ENCODE peak calls at places on chromosomes 7 and 10, in four cellular contexts. J is breast epithelium, B is astrocyte of the spinal cord, C is AG04449. F is an unnamed sample.

GRCh38 chr7:128459394-128459878 is 3.8 kb downstream of the HILPDA start:
- DNase-seq in J (peak; percentile 63), B (peak; percentile 76), C (no peak), F (peak; percentile 78)

GRCh38 chr7:6422926-6423632 is 24.7 kb downstream of the DAGLB start:
- DNase-seq in J (no peak), B (no peak), C (no peak), F (no peak)

GRCh38 chr7:317643-318405 is 27.9 kb downstream of the FOXL3 start:
- DNase-seq in J (no peak), B (no peak), C (no peak), F (no peak)

GRCh38 chr7:105800442-105800841 is 76.0 kb downstream of the ATXN7L1 start:
- DNase-seq in J (no peak), B (peak; percentile 45), C (no peak), F (no peak)

GRCh38 chr7:92633211-92633906 is 43.2 kb upstream of the FAM133B start:
- DNase-seq in J (no peak), B (peak; percentile 97), C (peak; percentile 41), F (peak; percentile 69)

GRCh38 chr7:136869991-136870798 is 1.7 kb downstream of the CHRM2 start:
- DNase-seq in J (no peak), B (peak; percentile 30), C (no peak), F (no peak)

GRCh38 chr10:110485541-110485940 is 12.2 kb upstream of the DUSP5 start:
- DNase-seq in J (no peak), B (no peak), C (no peak), F (no peak)

GRCh38 chr7:143205560-143206293 is 16.1 kb upstream of the TAS2R40 start:
- DNase-seq in J (peak; percentile 30), B (no peak), C (no peak), F (peak; percentile 91)

GRCh38 chr10:24209421-24209770 is 458 bp downstream of the KIAA1217 start:
- DNase-seq in J (no peak), B (no peak), C (no peak), F (no peak)

GRCh38 chr10:115657161-115657850 is 564.1 kb downstream of the ATRNL1 start:
- DNase-seq in J (no peak), B (peak; percentile 49), C (no peak), F (no peak)

GRCh38 chr10:86260564-86260963 is 106.0 kb downstream of the GRID1 start:
- DNase-seq in J (peak; percentile 5), B (no peak), C (no peak), F (no peak)

GRCh38 chr7:153457796-153458195 is 594.4 kb upstream of the DPP6 start:
- DNase-seq in J (no peak), B (no peak), C (no peak), F (no peak)

GRCh38 chr10:86443936-86444335 is 77.3 kb upstream of the GRID1 start:
- DNase-seq in J (no peak), B (peak; percentile 34), C (no peak), F (no peak)

GRCh38 chr10:22570234-22570633 is 144.1 kb downstream of the PIP4K2A start:
- DNase-seq in J (no peak), B (no peak), C (no peak), F (no peak)

GRCh38 chr10:341081-341740 is 206.0 kb downstream of the ZMYND11 start:
- DNase-seq in J (no peak), B (no peak), C (no peak), F (no peak)

GRCh38 chr10:43702936-43703281 is 54.2 kb upstream of the ZNF32 start:
- DNase-seq in J (no peak), B (no peak), C (no peak), F (no peak)

GRCh38 chr10:60960031-60960430 is 16.0 kb upstream of the RHOBTB1 start:
- DNase-seq in J (no peak), B (no peak), C (no peak), F (no peak)
- H3K4me3 ChIP-seq in J (no peak overlapping the region), B (no peak overlapping the region), C (no peak overlapping the region), F (no peak overlapping the region)

DNA sequence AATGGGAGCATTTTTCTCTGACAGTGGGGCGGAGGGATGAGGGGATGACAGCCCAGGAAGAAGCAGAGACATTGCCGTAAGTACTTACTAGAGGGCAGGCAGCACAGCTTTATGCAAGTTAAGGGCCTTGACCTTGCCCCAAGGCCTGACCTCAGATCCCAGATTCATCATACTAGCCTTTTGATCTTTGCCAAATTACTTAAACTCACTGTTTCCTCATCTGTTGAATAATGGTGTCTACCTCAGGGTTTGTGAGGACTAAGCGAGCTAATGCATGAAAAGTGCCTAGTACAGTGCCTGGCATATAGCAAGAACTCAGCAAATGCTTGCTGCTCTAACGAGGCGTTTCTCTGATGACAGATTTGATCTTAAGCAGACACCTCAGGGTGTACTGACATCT is 3.5 kb upstream of the SEMA4G start:
- DNase-seq in J (no peak), B (no peak), C (no peak), F (no peak)
- H3K4me3 ChIP-seq in J (no peak overlapping the region), B (no peak overlapping the region), C (no peak overlapping the region), F (no peak overlapping the region)

GRCh38 chr7:85997515-85997914 is 646.2 kb upstream of the GRM3 start:
- DNase-seq in J (no peak), B (no peak), C (no peak), F (no peak)
- H3K4me3 ChIP-seq in J (no peak overlapping the region), B (no peak overlapping the region), C (no peak overlapping the region), F (no peak overlapping the region)

GRCh38 chr10:129468187-129468586 is 1.1 kb downstream of the MGMT start:
- DNase-seq in J (no peak), B (no peak), C (no peak), F (no peak)
- H3K4me3 ChIP-seq in J (no peak overlapping the region), B (no peak overlapping the region), C (no peak overlapping the region), F (no peak overlapping the region)

GRCh38 chr7:75995052-75995471 is 667 bp upstream of the TMEM120A start:
- DNase-seq in J (no peak), B (no peak), C (no peak), F (no peak)
- H3K4me3 ChIP-seq in J (peak overlapping the region; percentile 90), B (peak overlapping the region; percentile 34), C (peak overlapping the region; percentile 63), F (no peak overlapping the region)

GRCh38 chr7:37320140-37320839 is 128.4 kb downstream of the ELMO1 start:
- DNase-seq in J (no peak), B (no peak), C (no peak), F (no peak)
- H3K4me3 ChIP-seq in J (no peak overlapping the region), B (no peak overlapping the region), C (no peak overlapping the region), F (no peak overlapping the region)

F was measured in HL-60.